ENCODE peak calls at places on chromosome 7, in five cellular contexts. P is GM23338, R is dorsolateral prefrontal cortex, M is fibroblast of lung, O is transverse colon. K is an unnamed sample.

GRCh38 chr7:7770228-7770627 is 51.8 kb upstream of the RPA3 start:
- DNase-seq in P (no peak), R (no peak), M (peak), O (no peak), K (peak)

GRCh38 chr7:124728610-124729009 is 37.0 kb downstream of the GPR37 start:
- DNase-seq in P (no peak), R (no peak), M (no peak), O (no peak), K (no peak)

GRCh38 chr7:7136423-7136822 is 45.9 kb upstream of the C1GALT1 start:
- DNase-seq in P (no peak), R (no peak), M (peak), O (no peak), K (no peak)

GRCh38 chr7:149469806-149470205 is 8.9 kb upstream of the ZNF777 start:
- DNase-seq in P (no peak), R (no peak), M (no peak), O (no peak), K (no peak)

GRCh38 chr7:43905954-43906326 is 456 bp downstream of the URGCP start:
- DNase-seq in P (peak), R (peak), M (peak), O (peak), K (peak)

GRCh38 chr7:134632937-134633540 is 13.6 kb upstream of the BPGM start:
- DNase-seq in P (peak), R (no peak), M (peak), O (no peak), K (peak)

GRCh38 chr7:72234086-72234485 is 178.1 kb downstream of the CALN1 start:
- DNase-seq in P (no peak), R (no peak), M (no peak), O (no peak), K (no peak)

GRCh38 chr7:92868683-92869293 is 32.4 kb upstream of the CDK6 start:
- DNase-seq in P (no peak), R (no peak), M (no peak), O (no peak), K (no peak)

GRCh38 chr7:127252736-127253288 is at the start of gene GRM8:
- DNase-seq in P (peak), R (no peak), M (peak), O (peak), K (peak)

GRCh38 chr7:132500727-132501410 is 75.4 kb downstream of the PLXNA4 start:
- DNase-seq in P (peak), R (no peak), M (peak), O (peak), K (peak)

GRCh38 chr7:80347173-80347572 is 164.7 kb downstream of the GNAT3 start:
- DNase-seq in P (no peak), R (no peak), M (peak), O (no peak), K (no peak)

GRCh38 chr7:595621-596010 is 76.0 kb upstream of the PDGFA start:
- DNase-seq in P (no peak), R (no peak), M (no peak), O (no peak), K (no peak)
- H3K4me3 ChIP-seq in P (no peak), R (no peak), M (no peak), O (no peak), K (no peak)

DNA sequence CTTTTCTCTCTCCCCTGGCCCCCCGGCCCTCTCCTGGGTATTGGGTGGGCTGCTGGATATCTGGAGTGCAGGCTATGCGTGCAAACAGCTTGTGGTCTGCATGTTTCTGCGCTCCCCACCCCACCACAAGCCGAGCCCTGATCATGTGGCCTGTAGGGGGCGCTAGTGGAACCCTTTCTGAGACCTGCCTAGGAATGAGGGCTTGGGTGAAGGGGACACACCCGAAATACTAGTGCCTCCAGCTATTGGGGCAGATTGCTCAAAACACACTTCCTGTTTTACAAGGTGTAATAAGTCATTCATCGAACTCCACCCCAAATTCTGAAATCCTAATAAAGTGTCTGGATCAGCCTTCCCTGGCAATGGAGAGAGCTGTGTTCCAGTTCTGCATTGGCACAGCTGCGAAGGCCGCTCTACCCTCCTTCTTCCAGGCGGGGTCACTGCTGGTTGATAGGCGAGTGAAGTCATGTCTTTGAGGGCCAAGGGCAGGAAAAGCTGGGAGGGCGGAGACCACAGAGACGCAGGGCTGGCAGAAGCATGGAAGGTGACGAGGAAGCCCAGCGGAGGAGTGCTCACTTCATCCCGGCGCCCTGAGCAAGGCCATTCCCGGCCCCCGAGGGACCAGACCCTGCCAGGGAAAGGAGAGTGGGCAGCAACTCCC is 19.8 kb upstream of the PRRT4 start:
- DNase-seq in P (peak), R (no peak), M (no peak), O (no peak), K (no peak)
- TF ChIP-seq CTCF in P (peak), R (peak), M (peak), O (no peak), K (peak)

GRCh38 chr7:140439359-140439758 is 35.5 kb downstream of the RAB19 start:
- DNase-seq in P (no peak), R (no peak), M (no peak), O (no peak), K (no peak)

GRCh38 chr7:140440593-140440992 is 36.7 kb downstream of the RAB19 start:
- DNase-seq in P (no peak), R (no peak), M (no peak), O (no peak), K (no peak)

GRCh38 chr7:140433396-140433795 is 29.5 kb downstream of the RAB19 start:
- DNase-seq in P (no peak), R (no peak), M (no peak), O (no peak), K (no peak)

DNA sequence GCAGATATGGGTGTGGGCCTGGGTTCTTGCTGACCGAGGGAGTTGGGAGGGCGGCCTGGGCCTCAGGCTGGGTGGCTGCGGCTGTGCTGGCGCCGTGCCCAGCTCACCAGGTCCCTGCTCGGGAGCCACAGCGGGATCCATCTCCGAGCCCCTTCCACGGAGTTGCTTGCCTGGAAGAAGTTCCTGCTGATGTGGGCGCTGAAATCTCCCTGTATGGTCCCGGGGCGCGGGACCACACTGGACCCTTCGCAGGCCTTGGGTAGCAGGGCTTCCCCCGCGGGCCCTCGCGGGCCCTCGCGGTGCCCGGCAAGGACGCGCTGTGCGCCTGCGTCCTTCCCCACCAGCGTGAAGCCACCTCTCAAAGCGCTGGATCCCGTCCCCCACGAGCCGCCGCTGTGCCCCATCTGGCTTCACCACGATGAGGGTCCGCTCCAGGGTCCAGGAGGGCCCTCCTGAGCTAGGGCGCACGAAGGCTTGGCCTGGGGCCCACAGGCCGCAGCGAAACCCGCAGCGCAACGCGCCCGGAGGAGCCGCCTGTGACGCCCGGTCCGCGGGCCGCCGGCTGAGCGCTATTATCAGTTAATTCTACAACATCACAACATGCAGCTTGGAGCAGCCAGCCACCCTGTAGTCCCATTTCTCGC is 31.5 kb downstream of the RAB19 start:
- DNase-seq in P (peak), R (no peak), M (no peak), O (no peak), K (no peak)
- H3K4me3 ChIP-seq in P (peak), R (no peak), M (no peak), O (no peak), K (no peak)

GRCh38 chr7:108452707-108453106 is 3.5 kb downstream of the NRCAM start:
- DNase-seq in P (peak), R (no peak), M (peak), O (no peak), K (no peak)
- TF ChIP-seq CTCF in P (peak), R (peak), M (peak), O (no peak), K (peak)

DNA sequence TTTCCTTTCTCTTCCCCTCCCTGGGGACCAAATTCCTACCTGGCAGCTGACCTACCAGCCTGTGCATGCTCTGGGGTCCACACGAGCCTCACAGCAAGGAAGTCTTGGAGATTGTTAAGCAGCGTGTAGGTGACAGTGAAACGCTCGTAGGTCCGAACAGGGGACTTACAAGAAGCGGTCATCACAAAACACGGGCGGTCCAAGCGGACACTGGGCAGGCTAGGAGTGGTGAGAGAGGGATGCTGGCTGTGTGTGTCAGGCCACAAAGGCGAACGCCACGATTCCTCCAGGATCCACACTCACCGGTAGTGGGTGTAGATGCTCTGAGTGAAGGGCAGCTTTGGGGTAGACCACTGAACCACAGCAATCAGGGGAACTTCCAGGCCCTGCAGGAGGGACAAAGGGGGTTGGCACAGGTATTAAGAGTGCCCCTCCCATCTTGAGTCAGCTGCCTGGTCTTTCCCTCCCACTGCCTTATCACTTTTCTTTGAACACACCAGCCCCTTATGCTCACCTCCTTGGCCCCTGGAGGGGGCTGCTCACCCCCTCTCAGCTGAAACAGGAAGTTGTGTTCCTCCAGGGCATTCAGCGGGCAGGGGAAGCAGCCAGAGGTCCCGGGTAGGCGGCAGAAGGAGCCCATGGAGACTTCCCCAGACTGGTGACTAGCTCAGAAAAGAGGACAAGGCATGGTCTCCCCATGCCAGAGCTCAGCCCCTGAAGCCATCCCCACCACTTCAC is 2.0 kb downstream of the TRAPPC14 start:
- DNase-seq in P (no peak), R (no peak), M (no peak), O (no peak), K (no peak)
- H3K4me3 ChIP-seq in P (no peak), R (no peak), M (no peak), O (no peak), K (no peak)

GRCh38 chr7:20440472-20441105 is 109.9 kb downstream of the ITGB8 start:
- DNase-seq in P (peak), R (peak), M (peak), O (peak), K (no peak)
- TF ChIP-seq CTCF in P (peak), R (peak), M (peak), O (peak), K (peak)

DNA sequence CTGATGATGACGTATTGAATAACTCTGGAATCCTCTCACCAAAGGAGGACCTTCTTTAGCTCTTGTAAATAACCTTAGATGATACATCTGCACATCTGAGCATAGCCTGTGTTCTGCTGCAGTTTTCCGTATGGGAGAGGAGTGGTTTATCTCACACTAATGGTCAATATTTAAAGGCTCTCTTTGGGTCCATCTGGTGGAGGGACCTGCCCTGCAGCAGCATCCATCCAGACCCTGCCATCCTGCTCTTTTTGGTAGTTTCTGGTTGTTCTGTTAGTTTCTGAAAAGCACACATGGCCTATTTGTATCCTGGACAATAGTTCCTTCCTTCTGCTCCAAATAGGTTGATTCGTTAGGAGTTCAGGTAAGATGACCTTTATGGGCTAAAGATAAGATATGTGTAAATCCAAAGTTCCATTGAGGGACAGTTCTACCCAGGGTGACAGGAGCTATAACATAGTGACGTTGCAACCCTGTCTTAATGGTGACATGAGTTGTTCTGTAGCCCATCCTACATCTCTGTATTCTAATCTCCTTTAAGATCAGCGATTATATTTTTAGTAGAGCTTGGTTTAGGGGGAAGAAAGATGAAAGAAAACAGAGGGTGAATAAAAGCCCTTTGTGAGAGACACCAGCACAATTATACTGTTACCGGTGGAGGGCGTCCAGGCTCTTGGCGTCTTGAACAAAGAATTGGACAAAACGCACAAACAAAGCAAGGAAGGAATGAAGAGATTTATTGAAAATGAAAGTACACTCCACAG is 60.0 kb upstream of the KLF14 start:
- DNase-seq in P (peak), R (peak), M (peak), O (no peak), K (peak)
- H3K4me3 ChIP-seq in P (no peak), R (peak), M (peak), O (no peak), K (peak)

K was measured in foreskin fibroblast.